ENCODE peak calls at places on chromosome 19, in six cellular contexts. N is GM12891, E is GM12878, R is SK-N-SH, K is K562, B is H1. Q is an unnamed sample.

GRCh38 chr19:54439174-54439851 is 9.7 kb upstream of the LENG8 start:
- DNase-seq in E (no peak), R (peak; percentile 63), B (peak; percentile 78), K (no peak), N (no peak), Q (no peak)

GRCh38 chr19:20863176-20863575 is 59.9 kb upstream of the ZNF85 start:
- DNase-seq in R (no peak), N (no peak), E (no peak), K (no peak), B (peak; percentile 40), Q (no peak)

GRCh38 chr19:38377052-38377451 is 2.7 kb downstream of the PSMD8 start:
- DNase-seq in N (no peak), K (no peak), B (no peak), E (no peak), R (no peak), Q (no peak)

GRCh38 chr19:49327878-49328544 is 3.0 kb upstream of the SLC6A16 start:
- DNase-seq in K (peak; percentile 54), B (no peak), R (no peak), N (no peak), E (no peak), Q (no peak)

GRCh38 chr19:32542477-32543106 is 38.4 kb upstream of the PDCD5 start:
- DNase-seq in E (no peak), N (no peak), R (no peak), K (no peak), B (no peak), Q (no peak)

GRCh38 chr19:6218497-6219146 is 61.2 kb downstream of the MLLT1 start:
- DNase-seq in N (peak; percentile 99), B (peak; percentile 99), K (peak; percentile 92), E (peak; percentile 35), R (peak; percentile 97), Q (peak; percentile 99)

GRCh38 chr19:1767464-1767933 is 14.2 kb downstream of the ONECUT3 start:
- DNase-seq in R (peak; percentile 96), N (peak; percentile 90), B (peak; percentile 95), K (peak; percentile 91), E (no peak), Q (peak; percentile 90)

GRCh38 chr19:24000656-24001055 is 86.0 kb downstream of the ZNF726 start:
- DNase-seq in N (no peak), E (no peak), K (no peak), B (no peak), R (no peak), Q (no peak)

GRCh38 chr19:49395581-49396407 is 7.7 kb downstream of the KASH5 start:
- DNase-seq in N (no peak), B (no peak), K (no peak), R (peak; percentile 9), E (no peak), Q (no peak)

GRCh38 chr19:29841559-29842367 is 30.0 kb downstream of the CCNE1 start:
- DNase-seq in E (no peak), B (no peak), K (no peak), N (no peak), R (peak; percentile 56), Q (no peak)

GRCh38 chr19:41373993-41374392 is 2.3 kb upstream of the TMEM91 start:
- DNase-seq in E (no peak), N (no peak), R (peak; percentile 94), K (no peak), B (no peak), Q (no peak)

GRCh38 chr19:42494321-42494720 is 34.0 kb downstream of the CEACAM1 start:
- DNase-seq in E (no peak), R (no peak), N (no peak), K (no peak), B (no peak), Q (no peak)

GRCh38 chr19:8550070-8550469 is 27.2 kb downstream of the MYO1F start:
- DNase-seq in N (no peak), R (no peak), K (no peak), B (no peak), E (no peak), Q (no peak)

GRCh38 chr19:29831686-29832085 is 19.9 kb downstream of the CCNE1 start:
- DNase-seq in N (no peak), R (no peak), E (no peak), K (no peak), B (no peak), Q (no peak)

GRCh38 chr19:30781519-30781918 is 409.3 kb downstream of the ZNF536 start:
- DNase-seq in N (no peak), R (peak; percentile 4), B (no peak), K (no peak), E (no peak), Q (no peak)

GRCh38 chr19:19502281-19502680 is 13.1 kb downstream of the TSSK6 start:
- DNase-seq in K (no peak), R (no peak), B (no peak), E (no peak), N (no peak), Q (no peak)

GRCh38 chr19:54665530-54665929 is 2.7 kb downstream of the LILRB4 start:
- DNase-seq in K (no peak), R (no peak), E (no peak), B (no peak), N (no peak), Q (no peak)

GRCh38 chr19:41997121-41997850 is 3.3 kb upstream of the ATP1A3 start:
- DNase-seq in K (peak; percentile 79), B (peak; percentile 91), N (peak; percentile 62), E (no peak), R (peak; percentile 62), Q (peak; percentile 63)

GRCh38 chr19:19021115-19021514 is 12.2 kb downstream of the SUGP2 start:
- DNase-seq in K (no peak), R (no peak), E (no peak), B (no peak), N (no peak), Q (no peak)

GRCh38 chr19:15199652-15200574 is 882 bp downstream of the NOTCH3 start:
- DNase-seq in K (peak; percentile 59), B (peak; percentile 94), N (no peak), E (no peak), R (peak; percentile 91), Q (no peak)

GRCh38 chr19:24052811-24053210 is 34.2 kb upstream of the ZNF254 start:
- DNase-seq in E (no peak), N (no peak), R (no peak), K (no peak), B (no peak), Q (no peak)

GRCh38 chr19:47418595-47419036 is 711 bp downstream of the MEIS3 start:
- DNase-seq in K (no peak), E (no peak), N (no peak), B (peak; percentile 64), R (peak; percentile 65), Q (no peak)

DNA sequence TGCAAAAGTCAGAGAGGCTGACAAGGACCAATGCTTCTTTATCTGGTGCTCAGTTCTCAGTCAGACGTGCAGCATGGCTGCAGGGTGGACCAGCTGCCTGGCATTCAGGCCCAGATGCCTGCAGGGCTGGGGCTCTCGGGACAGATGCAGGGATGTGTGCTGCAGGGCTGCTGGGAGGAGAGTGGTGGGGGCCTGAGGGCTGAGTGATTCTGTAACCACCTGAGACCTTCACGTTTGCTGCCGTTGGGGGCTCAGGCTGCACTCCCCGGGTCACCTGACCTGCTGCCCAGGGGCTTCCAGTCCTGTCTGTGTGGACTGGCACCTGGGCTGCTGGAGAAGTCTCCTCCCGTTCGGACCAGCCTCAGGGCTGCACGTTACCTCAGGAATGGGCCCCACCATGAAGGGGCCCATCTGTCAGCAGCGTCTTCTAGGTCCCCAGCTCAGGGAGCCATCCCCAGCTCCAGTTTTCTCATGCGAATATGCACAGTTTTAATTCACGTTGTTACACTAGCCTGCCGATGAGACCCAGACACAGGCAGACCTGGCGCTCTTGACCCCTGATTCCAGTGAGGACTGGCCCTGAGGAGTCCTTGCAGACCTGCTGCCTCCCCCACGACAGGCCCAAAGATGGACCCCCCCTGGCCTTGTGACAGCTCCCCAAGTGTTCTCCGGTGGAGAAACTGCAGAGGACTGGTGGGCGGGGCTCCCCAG is 16.9 kb downstream of the KCTD15 start:
- DNase-seq in K (no peak), B (no peak), R (peak; percentile 72), N (no peak), E (no peak), Q (no peak)
- TF ChIP-seq TAF1 in K (no peak), B (no peak), R (no peak), N (no peak), E (no peak), Q (no peak)

GRCh38 chr19:35207391-35207871 is 21.1 kb downstream of the FAM187B start:
- DNase-seq in E (no peak), K (no peak), N (no peak), B (no peak), R (no peak), Q (no peak)
- TF ChIP-seq TAF1 in E (no peak), K (no peak), N (no peak), B (no peak), R (no peak), Q (no peak)

DNA sequence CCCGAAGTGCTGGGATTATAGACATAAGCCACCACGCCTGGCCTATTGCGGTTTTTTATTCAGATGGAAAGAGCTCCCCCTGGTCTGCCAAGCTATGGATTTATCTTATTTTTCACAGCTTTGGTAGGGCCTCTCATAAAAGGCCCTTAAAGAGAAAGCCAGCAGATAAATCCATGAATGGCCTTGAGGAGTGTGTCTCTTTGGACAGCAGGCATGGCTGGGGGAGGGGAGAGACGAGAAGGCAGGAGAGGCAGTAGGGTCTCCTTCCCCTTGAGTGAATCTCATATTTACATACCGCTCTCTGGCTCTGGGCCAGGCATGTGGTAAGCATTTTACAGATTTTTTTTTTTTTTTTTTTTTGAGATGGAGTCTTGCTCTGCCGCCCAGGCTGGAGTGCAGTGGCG is 25.2 kb downstream of the MARK4 start:
- DNase-seq in N (no peak), E (no peak), R (peak; percentile 68), B (no peak), K (no peak), Q (no peak)
- TF ChIP-seq TAF1 in N (no peak), E (no peak), R (no peak), B (no peak), K (no peak), Q (no peak)

DNA sequence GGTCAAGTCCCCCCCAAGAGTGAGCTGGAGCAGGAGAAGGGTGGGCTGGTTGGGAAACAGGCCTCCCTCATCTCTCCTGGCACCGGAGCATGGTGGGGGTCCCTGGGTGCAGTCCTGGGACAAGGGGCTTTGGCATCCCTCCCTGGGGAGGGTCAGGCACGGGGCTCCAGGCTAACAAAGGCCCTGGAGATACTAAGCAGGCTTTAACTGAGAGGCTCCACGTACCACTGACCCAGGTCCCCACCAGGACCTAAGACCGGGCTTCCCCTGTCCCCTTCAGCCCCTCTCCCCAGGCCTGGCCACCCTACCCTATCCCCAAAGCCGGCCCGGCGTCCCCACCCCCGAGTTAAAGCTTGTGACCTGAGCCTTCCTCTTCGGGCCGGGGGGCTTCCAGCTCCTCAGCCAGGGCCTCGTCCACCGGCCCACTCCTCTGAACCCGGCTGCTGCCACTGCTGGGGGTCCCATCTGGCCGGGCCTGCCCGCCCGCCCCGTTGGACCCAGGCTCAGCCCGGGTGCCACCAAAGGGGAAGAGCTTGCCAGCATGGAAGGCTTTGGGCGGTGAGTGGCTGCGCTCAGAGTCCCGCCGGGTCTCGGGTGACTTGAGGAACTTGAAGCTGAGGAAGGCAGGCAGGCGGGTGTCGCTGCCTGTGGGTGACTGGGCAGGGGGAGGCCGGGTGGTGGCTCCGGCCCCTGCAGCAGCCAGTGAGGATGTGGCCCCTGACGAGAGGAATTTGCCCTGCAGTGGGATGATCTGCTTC is 10.1 kb downstream of the ANO8 start:
- DNase-seq in K (no peak), B (no peak), N (no peak), E (no peak), R (no peak), Q (no peak)
- TF ChIP-seq TAF1 in K (no peak), B (no peak), N (no peak), E (no peak), R (no peak), Q (no peak)

GRCh38 chr19:3365447-3366103 is 808 bp upstream of the NFIC start:
- DNase-seq in K (no peak), B (no peak), R (peak; percentile 82), N (no peak), E (no peak), Q (no peak)
- TF ChIP-seq TAF1 in K (peak; percentile 6), B (no peak), R (no peak), N (no peak), E (no peak), Q (no peak)

Q was measured in GM12892.